ENCODE peak calls at places on chromosomes 3 and 15, in four cellular contexts. C is psoas muscle, I is GM23248, L is astrocyte. P is an unnamed sample.
A peak's percentile ranks its signal among the peaks of the same experiment; 100 is the strongest.

GRCh38 chr3:9978664-9979349 is 7.8 kb downstream of the EMC3 start:
- DNase-seq in C (no peak), I (no peak), L (no peak), P (no peak)

GRCh38 chr3:116579843-116580242 is 129.7 kb upstream of the TUSC7 start:
- DNase-seq in C (no peak), I (peak; percentile 36), L (peak; percentile 5), P (no peak)

GRCh38 chr3:11548721-11549131 is 95.0 kb downstream of the VGLL4 start:
- DNase-seq in C (no peak), I (peak; percentile 85), L (peak; percentile 88), P (peak; percentile 49)

GRCh38 chr3:140863481-140864084 is 78.1 kb upstream of the SLC25A36 start:
- DNase-seq in C (peak; percentile 13), I (peak; percentile 72), L (peak; percentile 16), P (peak; percentile 51)

GRCh38 chr15:59157398-59157797 is 49.2 kb upstream of the LDHAL6B start:
- DNase-seq in C (no peak), I (no peak), L (no peak), P (no peak)

GRCh38 chr3:178246004-178246403 is 290.2 kb upstream of the KCNMB2 start:
- DNase-seq in C (no peak), I (no peak), L (no peak), P (no peak)

GRCh38 chr3:198081421-198081844 is 121.4 kb downstream of the LMLN start:
- DNase-seq in C (peak; percentile 11), I (no peak), L (no peak), P (no peak)

GRCh38 chr15:68608206-68608843 is 29.5 kb downstream of the CORO2B start:
- DNase-seq in C (peak; percentile 91), I (no peak), L (no peak), P (no peak)

GRCh38 chr3:138049157-138049919 is 39.4 kb downstream of the CLDN18 start:
- DNase-seq in C (no peak), I (peak; percentile 79), L (peak; percentile 69), P (no peak)

GRCh38 chr3:40450438-40450837 is 6.7 kb upstream of the RPL14 start:
- DNase-seq in C (no peak), I (no peak), L (no peak), P (no peak)

GRCh38 chr15:86267892-86268291 is 188.2 kb downstream of the AGBL1 start:
- DNase-seq in C (no peak), I (no peak), L (peak; percentile 58), P (no peak)

GRCh38 chr3:188341501-188341900 is 187.5 kb downstream of the LPP start:
- DNase-seq in C (no peak), I (no peak), L (no peak), P (no peak)

GRCh38 chr3:102180291-102180931 is 254.4 kb upstream of the ZPLD1 start:
- DNase-seq in C (no peak), I (peak; percentile 91), L (peak; percentile 93), P (peak; percentile 48)

GRCh38 chr3:43879166-43879565 is 188.4 kb downstream of the ABHD5 start:
- DNase-seq in C (no peak), I (peak; percentile 43), L (no peak), P (no peak)

GRCh38 chr15:81308260-81308659 is 15.7 kb downstream of the STARD5 start:
- DNase-seq in C (no peak), I (peak; percentile 62), L (no peak), P (no peak)

GRCh38 chr3:115418583-115418982 is 204.7 kb upstream of the GAP43 start:
- DNase-seq in C (no peak), I (no peak), L (no peak), P (no peak)

GRCh38 chr3:99532246-99532645 is 106.1 kb upstream of the COL8A1 start:
- DNase-seq in C (no peak), I (peak; percentile 81), L (peak; percentile 55), P (peak; percentile 62)

GRCh38 chr15:95087253-95087609 is 855.9 kb downstream of the MCTP2 start:
- DNase-seq in C (no peak), I (no peak), L (peak; percentile 3), P (no peak)

GRCh38 chr15:68578175-68578959 is 426 bp upstream of the CORO2B start:
- DNase-seq in C (peak; percentile 83), I (peak; percentile 88), L (peak; percentile 41), P (peak; percentile 62)

GRCh38 chr3:111989061-111989678 is 9.6 kb upstream of the TAGLN3 start:
- DNase-seq in C (no peak), I (peak; percentile 78), L (peak; percentile 51), P (no peak)

GRCh38 chr15:48582472-48583235 is 62.9 kb downstream of the FBN1 start:
- DNase-seq in C (no peak), I (peak; percentile 95), L (peak; percentile 95), P (peak; percentile 98)

GRCh38 chr3:179760944-179761343 is 108.1 kb downstream of the USP13 start:
- DNase-seq in C (peak; percentile 23), I (peak; percentile 49), L (peak; percentile 61), P (no peak)

GRCh38 chr3:160809453-160809852 is 53.4 kb downstream of the PPM1L start:
- DNase-seq in C (no peak), I (no peak), L (no peak), P (no peak)

GRCh38 chr3:160806686-160807085 is 50.7 kb downstream of the PPM1L start:
- DNase-seq in C (no peak), I (no peak), L (no peak), P (no peak)

GRCh38 chr3:160804762-160805161 is 48.7 kb downstream of the PPM1L start:
- DNase-seq in C (peak; percentile 47), I (peak; percentile 3), L (no peak), P (no peak)

GRCh38 chr3:160808838-160809237 is 52.8 kb downstream of the PPM1L start:
- DNase-seq in C (peak; percentile 59), I (no peak), L (no peak), P (no peak)

GRCh38 chr3:160806094-160806493 is 50.1 kb downstream of the PPM1L start:
- DNase-seq in C (no peak), I (no peak), L (no peak), P (no peak)
- H3K4me1 ChIP-seq in C (peaks cover 85% of the 10 kb centered on the region), I (peaks cover 4% of the 10 kb centered on the region), L (no peaks in the 10 kb centered on the region), P (no peaks in the 10 kb centered on the region)

GRCh38 chr3:62154457-62155148 is 218.7 kb downstream of the FEZF2 start:
- DNase-seq in C (no peak), I (no peak), L (no peak), P (no peak)
- H3K4me1 ChIP-seq in C (peaks cover 57% of the 10 kb centered on the region), I (peaks cover 18% of the 10 kb centered on the region), L (peaks cover 3% of the 10 kb centered on the region), P (no peaks in the 10 kb centered on the region)

DNA sequence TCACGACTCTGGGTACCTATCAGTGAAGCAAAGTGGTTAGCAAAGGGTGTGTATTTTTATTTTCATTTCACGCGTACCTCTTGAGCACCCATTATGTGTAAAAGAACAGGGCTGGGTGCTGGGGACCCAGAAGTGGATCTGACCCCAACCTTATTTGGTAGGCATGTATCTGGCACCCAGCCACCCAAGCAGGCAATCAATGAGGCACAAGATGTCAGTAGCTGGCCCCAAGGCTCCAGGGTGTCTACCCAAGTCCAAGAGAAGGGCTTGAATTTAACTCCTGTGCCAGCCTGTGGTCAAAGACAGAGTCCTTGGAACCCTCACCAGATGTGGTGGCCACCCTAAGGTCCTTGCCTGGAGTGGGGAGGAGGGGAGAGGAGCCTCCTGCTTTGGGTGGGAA is 5.7 kb downstream of the PLEKHO2 start:
- DNase-seq in C (no peak), I (no peak), L (no peak), P (no peak)
- H3K4me1 ChIP-seq in C (peaks cover 6% of the 10 kb centered on the region), I (peaks cover 46% of the 10 kb centered on the region), L (peaks cover 23% of the 10 kb centered on the region), P (peaks cover 70% of the 10 kb centered on the region)

DNA sequence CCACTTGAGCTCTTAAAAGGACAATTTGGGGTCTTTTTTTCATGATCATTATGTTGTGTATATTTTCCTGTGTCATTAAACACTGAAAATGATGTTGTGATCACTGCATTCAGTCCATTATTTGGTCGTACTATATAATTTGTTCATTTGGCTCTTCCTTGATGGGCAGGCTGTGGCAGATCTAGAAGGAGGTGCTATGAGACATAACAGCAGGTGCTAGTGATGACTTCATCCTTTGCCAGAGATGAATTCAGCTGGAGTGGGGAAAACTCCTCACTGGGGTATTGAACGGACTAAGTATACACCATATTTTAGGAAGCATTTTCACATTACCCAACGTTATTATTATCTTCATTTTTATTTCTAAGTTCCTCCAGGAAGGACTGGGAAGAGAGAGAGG is 12.0 kb downstream of the CMTM7 start:
- DNase-seq in C (no peak), I (no peak), L (no peak), P (no peak)
- H3K4me1 ChIP-seq in C (peaks cover 9% of the 10 kb centered on the region), I (peaks cover 5% of the 10 kb centered on the region), L (peaks cover 9% of the 10 kb centered on the region), P (peaks cover 22% of the 10 kb centered on the region)

GRCh38 chr15:61195116-61196002 is 33.7 kb downstream of the RORA start:
- DNase-seq in C (no peak), I (peak; percentile 61), L (peak; percentile 6), P (no peak)
- H3K4me1 ChIP-seq in C (peaks cover 82% of the 10 kb centered on the region), I (no peaks in the 10 kb centered on the region), L (no peaks in the 10 kb centered on the region), P (no peaks in the 10 kb centered on the region)

GRCh38 chr3:52325686-52326085 is 9.6 kb downstream of the DNAH1 start:
- DNase-seq in C (no peak), I (no peak), L (no peak), P (no peak)

GRCh38 chr3:52324676-52325075 is 8.6 kb downstream of the DNAH1 start:
- DNase-seq in C (no peak), I (no peak), L (no peak), P (no peak)

GRCh38 chr3:52321481-52321880 is 5.4 kb downstream of the DNAH1 start:
- DNase-seq in C (no peak), I (no peak), L (no peak), P (no peak)

GRCh38 chr3:52322466-52322865 is 6.3 kb downstream of the DNAH1 start:
- DNase-seq in C (no peak), I (no peak), L (no peak), P (no peak)

DNA sequence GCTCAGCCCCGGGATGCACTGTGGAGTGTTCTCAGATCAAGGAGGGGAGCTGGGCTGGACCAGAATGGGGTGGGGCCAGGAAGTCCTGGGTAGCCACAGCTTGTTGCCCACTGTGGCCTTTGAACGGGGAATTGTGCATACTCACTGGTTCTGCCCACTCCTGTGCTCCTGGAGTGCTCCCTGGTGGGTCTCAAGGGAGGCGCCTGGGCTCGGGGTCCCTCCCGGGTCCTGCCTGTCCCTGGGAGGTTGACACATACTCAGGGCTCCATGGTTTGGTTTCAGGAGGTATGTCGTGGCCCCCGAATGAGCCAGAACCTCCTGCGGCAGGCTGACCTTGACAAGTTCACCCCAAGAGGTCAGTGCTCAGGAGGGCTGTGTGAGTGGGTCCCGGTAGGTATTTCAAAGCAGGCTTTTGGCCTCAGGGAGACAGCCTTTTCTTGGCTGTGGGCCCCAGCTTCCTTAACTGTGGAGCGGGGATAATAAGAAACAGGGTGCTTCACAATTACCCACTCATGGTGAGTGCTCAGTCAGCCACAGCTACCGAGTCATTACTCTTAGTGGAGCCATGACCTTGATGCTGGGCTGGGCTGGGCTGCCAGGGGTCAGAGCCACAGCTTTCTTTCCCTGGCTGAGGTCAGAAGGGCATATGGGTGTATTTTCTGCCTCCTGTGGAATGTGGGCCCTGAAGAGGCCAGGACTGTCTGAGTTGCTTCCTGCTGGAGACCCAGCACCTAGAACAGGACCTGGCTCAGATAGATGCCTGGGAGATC is 7.6 kb downstream of the DNAH1 start:
- DNase-seq in C (no peak), I (peak; percentile 19), L (no peak), P (no peak)
- H3K4me1 ChIP-seq in C (no peaks in the 10 kb centered on the region), I (no peaks in the 10 kb centered on the region), L (no peaks in the 10 kb centered on the region), P (no peaks in the 10 kb centered on the region)

GRCh38 chr15:56915888-56916287 is 2.6 kb upstream of the TCF12 start:
- DNase-seq in C (no peak), I (no peak), L (no peak), P (no peak)
- H3K4me1 ChIP-seq in C (peaks cover 8% of the 10 kb centered on the region), I (peaks cover 17% of the 10 kb centered on the region), L (peaks cover 12% of the 10 kb centered on the region), P (peaks cover 17% of the 10 kb centered on the region)